ENCODE peak calls at places on chromosomes 11 and 22, in five cellular contexts. O is NCI-H2081, V is nephron progenitor cell, L is GOT3, J is heart left ventricle. U is an unnamed sample.

GRCh38 chr22:47659467-47660302 is 897.2 kb downstream of the TBC1D22A start:
- DNase-seq in V (no peak), L (no peak), O (peak; percentile 5), J (no peak), U (no peak)

GRCh38 chr11:6911946-6912345 is 8.9 kb upstream of the OR2D3 start:
- DNase-seq in J (no peak), V (no peak), O (no peak), L (no peak), U (no peak)

GRCh38 chr11:130052556-130052955 is 17.1 kb upstream of the APLP2 start:
- DNase-seq in O (no peak), L (no peak), V (no peak), J (no peak), U (no peak)

GRCh38 chr11:103903621-103904323 is 132.7 kb upstream of the DDI1 start:
- DNase-seq in V (no peak), J (no peak), O (no peak), L (no peak), U (no peak)

GRCh38 chr11:94106699-94107098 is 21.9 kb upstream of the PANX1 start:
- DNase-seq in O (no peak), J (peak; percentile 33), V (no peak), L (no peak), U (no peak)

GRCh38 chr11:1727861-1728260 is 22.5 kb downstream of the IFITM10 start:
- DNase-seq in O (no peak), L (no peak), J (no peak), V (no peak), U (no peak)

GRCh38 chr11:65557280-65558001 is 718 bp downstream of the LTBP3 start:
- DNase-seq in J (peak; percentile 55), L (no peak), O (no peak), V (peak; percentile 72), U (no peak)

GRCh38 chr11:43735931-43736330 is 55.4 kb downstream of the HSD17B12 start:
- DNase-seq in V (no peak), J (no peak), L (no peak), O (no peak), U (no peak)

GRCh38 chr11:64032050-64032449 is 3.7 kb upstream of the FLRT1 start:
- DNase-seq in V (no peak), J (no peak), L (no peak), O (no peak), U (no peak)

GRCh38 chr11:44870142-44870541 is 80.5 kb downstream of the TP53I11 start:
- DNase-seq in L (no peak), O (no peak), J (no peak), V (no peak), U (no peak)

GRCh38 chr22:50437511-50438304 is 37.1 kb downstream of the SBF1 start:
- DNase-seq in J (no peak), L (no peak), V (no peak), O (no peak), U (no peak)

GRCh38 chr11:15127341-15127740 is 12.6 kb downstream of the INSC start:
- DNase-seq in L (no peak), O (no peak), V (no peak), J (no peak), U (no peak)

GRCh38 chr11:74839445-74839844 is 90.8 kb downstream of the RNF169 start:
- DNase-seq in J (no peak), V (no peak), O (peak; percentile 6), L (no peak), U (no peak)

GRCh38 chr22:23696326-23696851 is 5.6 kb downstream of the RGL4 start:
- DNase-seq in V (no peak), L (no peak), O (no peak), J (no peak), U (no peak)

GRCh38 chr22:49035818-49036457 is 791.7 kb downstream of the BRD1 start:
- DNase-seq in V (no peak), L (no peak), O (no peak), J (no peak), U (no peak)

GRCh38 chr22:20815477-20816050 is 41.7 kb downstream of the SERPIND1 start:
- DNase-seq in V (no peak), J (no peak), L (no peak), O (no peak), U (no peak)

U was measured in WTC11.